ENCODE peak calls at places on chromosomes 6 and 20, in four cellular contexts. C, S, D and F are unnamed samples.
A peak's percentile ranks its signal among the peaks of the same experiment; 100 is the strongest.

GRCh38 chr6:23688650-23689049 is 437.4 kb upstream of the NRSN1 start:
- DNase-seq in C (no peak), S (no peak), D (no peak), F (no peak)

GRCh38 chr20:23608251-23608846 is 2.6 kb upstream of the CST9 start:
- DNase-seq in C (no peak), S (no peak), D (no peak), F (no peak)

GRCh38 chr6:70651326-70651905 is 16.3 kb upstream of the SMAP1 start:
- DNase-seq in C (no peak), S (no peak), D (no peak), F (no peak)

GRCh38 chr6:34529665-34530327 is 26.3 kb downstream of the SPDEF start:
- DNase-seq in C (no peak), S (no peak), D (no peak), F (no peak)

GRCh38 chr6:154247119-154247814 is 109.3 kb downstream of the IPCEF1 start:
- DNase-seq in C (no peak), S (no peak), D (no peak), F (no peak)

GRCh38 chr20:1373036-1373435 is 19.8 kb downstream of the FKBP1A start:
- DNase-seq in C (no peak), S (no peak), D (no peak), F (no peak)

GRCh38 chr6:154154389-154154967 is 115.4 kb downstream of the OPRM1 start:
- DNase-seq in C (peak; percentile 26), S (peak; percentile 59), D (peak; percentile 41), F (no peak)

GRCh38 chr6:12593720-12594540 is 122.6 kb upstream of the PHACTR1 start:
- DNase-seq in C (no peak), S (no peak), D (no peak), F (no peak)

GRCh38 chr20:58028123-58028522 is 200.3 kb downstream of the ANKRD60 start:
- DNase-seq in C (no peak), S (no peak), D (no peak), F (no peak)

GRCh38 chr20:58194176-58194796 is 34.2 kb downstream of the ANKRD60 start:
- DNase-seq in C (no peak), S (peak; percentile 12), D (no peak), F (no peak)

GRCh38 chr20:16257813-16258430 is 315.3 kb downstream of the KIF16B start:
- DNase-seq in C (no peak), S (no peak), D (no peak), F (no peak)

GRCh38 chr20:8094845-8095244 is 37.2 kb upstream of the PLCB1 start:
- DNase-seq in C (no peak), S (peak; percentile 34), D (peak; percentile 82), F (peak; percentile 53)

GRCh38 chr20:37519508-37520416 is 1.3 kb upstream of the NNAT start:
- DNase-seq in C (no peak), S (no peak), D (no peak), F (no peak)

GRCh38 chr20:17442588-17442987 is 88.6 kb downstream of the BFSP1 start:
- DNase-seq in C (no peak), S (no peak), D (no peak), F (no peak)
- TF ChIP-seq CTCF in C (no peak), S (no peak), D (no peak), F (peak; percentile 10)

DNA sequence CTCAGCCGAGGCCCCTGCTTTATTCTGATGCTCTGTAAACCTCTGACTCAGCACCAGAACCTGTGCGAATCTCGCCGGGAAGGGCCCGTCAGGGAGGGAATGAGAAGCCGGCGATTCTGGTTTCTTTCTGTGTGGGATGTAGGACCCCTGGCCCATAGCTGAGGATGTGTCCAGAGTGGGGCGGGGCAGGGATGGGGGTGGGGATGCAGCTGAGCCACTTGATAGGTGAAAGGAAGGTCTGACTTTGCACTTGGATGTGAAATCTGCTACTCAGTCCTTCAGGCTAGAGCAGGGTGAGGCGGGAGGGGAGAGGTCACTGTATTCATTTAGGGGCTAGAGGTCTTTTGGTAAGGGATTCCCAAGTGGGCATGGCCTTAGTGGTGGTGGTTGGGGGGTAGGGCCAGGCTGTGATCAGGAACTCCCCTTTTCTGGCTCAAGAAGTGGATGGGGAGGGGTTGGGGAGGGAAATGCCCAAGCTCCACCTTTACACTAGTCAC is 2.3 kb downstream of the TOX2 start:
- DNase-seq in C (no peak), S (peak; percentile 42), D (no peak), F (no peak)
- H3K4me3 ChIP-seq in C (peak overlapping the region; percentile 67), S (peak overlapping the region; percentile 73), D (peak overlapping the region; percentile 62), F (peak overlapping the region; percentile 53)

GRCh38 chr20:50460608-50461268 is 49.4 kb upstream of the PTPN1 start:
- DNase-seq in C (no peak), S (peak; percentile 59), D (peak; percentile 75), F (no peak)
- TF ChIP-seq CTCF in C (peak; percentile 90), S (peak; percentile 92), D (peak; percentile 88), F (peak; percentile 95)

DNA sequence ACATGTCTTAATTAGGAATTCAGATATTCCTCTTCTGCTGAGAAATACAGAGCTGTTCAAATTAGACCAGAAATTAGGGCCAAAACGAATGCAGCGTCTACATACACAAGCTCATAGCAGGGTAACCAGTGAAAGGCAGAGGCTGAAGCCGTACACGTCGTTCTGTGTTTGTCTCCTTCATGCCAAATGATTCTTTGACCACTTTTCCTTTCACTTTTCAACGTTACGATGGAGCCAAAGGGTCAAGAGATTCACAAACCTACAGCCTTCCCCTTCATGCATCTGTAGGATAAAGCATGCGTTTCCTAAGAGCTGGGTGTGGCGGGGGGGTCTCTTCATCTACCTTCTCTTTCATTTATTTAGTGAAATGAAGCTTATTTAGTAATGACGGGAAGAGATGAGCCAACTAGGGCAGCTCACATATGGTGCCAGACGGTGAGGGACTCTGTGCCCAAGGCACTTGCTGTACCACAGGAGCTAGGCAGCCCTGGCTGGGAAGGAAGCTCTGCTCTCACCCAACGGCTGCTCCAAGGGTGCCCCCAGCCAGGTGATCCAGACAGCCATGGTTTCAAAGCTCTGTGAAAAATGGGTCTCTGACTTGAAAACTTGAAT is 178.0 kb downstream of the ATXN1 start:
- DNase-seq in C (no peak), S (no peak), D (no peak), F (no peak)
- H3K4me3 ChIP-seq in C (no peak overlapping the region), S (no peak overlapping the region), D (no peak overlapping the region), F (no peak overlapping the region)

DNA sequence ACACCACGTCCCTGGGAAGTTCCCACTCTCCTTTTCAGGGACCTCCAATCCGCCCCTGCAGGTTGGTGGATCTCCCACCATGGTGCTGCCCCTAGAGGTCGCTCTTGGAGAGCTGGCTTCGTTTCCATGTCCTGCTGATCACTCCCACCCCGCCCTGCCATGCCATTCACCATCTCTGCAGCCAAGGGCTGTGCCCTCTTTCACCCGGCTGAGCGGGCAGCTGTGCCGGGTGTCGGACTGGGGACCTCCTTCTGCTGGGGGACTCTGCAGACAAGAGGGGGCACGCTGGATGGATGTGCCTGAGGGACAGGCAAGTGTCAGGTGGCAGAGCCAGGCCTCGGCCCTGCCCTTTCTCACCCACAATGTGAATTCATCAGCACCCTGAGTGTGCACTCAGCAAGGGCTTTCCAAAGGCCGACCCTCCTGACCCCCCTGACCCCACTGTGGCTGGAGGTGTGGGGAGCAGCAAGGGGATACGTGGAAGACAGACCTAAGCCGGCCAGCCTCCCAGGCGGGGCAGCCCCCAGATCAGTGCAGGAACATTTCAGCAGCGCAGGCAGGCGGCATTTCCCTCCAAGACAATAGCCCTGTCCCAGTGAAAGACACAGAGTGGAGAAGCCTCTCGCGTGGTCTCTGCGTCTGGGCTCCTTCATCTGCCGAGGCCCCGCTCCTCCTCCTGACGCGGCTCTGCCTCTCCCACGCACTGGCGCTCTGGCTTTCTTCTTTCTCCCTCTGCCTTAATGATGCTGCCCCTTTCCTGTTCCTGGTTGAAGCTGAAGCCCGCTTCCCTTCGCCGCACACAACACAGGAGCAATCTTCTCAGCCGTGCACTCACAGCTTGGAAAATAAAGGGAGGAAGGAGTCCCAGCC is 347.2 kb downstream of the CDH4 start:
- DNase-seq in C (no peak), S (no peak), D (no peak), F (no peak)
- TF ChIP-seq CTCF in C (no peak), S (no peak), D (no peak), F (no peak)

DNA sequence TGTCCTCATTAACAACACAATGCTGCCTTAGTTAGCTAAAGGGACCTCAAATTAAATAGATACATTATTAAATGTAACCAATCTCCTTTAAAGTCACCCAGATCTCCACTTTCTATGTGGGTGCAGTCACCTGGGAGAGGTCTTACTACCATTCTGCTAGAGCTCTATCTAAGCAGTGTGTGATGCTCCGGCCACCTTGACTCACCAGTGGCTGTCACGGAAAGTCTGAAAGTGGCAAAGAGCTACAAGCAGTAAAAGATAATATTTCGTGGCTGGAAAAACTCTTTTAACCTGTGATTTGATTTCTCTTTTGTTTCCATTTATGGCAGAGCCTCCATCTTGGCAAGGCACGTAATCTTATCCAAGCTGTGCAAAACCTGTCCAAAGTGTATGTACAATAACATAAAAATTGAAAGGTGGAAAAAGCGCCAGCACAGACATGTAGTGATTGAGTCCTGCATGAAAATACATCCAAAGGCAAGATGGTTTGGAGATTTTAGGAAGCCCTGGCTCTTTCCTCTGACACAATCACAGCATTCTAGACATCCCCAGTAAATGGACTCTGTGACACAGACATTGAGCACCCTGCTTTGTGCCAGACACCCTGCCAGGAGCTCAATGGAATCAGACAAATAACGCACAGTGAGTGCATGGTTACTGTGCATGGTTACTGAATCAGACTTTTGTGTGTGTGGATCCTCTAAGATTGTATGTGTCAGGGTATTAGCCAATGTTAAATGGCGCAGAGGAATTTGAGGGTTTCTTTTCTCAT is 116.6 kb downstream of the ADAT2 start:
- DNase-seq in C (no peak), S (no peak), D (no peak), F (no peak)
- H3K4me3 ChIP-seq in C (no peak overlapping the region), S (no peak overlapping the region), D (no peak overlapping the region), F (no peak overlapping the region)

DNA sequence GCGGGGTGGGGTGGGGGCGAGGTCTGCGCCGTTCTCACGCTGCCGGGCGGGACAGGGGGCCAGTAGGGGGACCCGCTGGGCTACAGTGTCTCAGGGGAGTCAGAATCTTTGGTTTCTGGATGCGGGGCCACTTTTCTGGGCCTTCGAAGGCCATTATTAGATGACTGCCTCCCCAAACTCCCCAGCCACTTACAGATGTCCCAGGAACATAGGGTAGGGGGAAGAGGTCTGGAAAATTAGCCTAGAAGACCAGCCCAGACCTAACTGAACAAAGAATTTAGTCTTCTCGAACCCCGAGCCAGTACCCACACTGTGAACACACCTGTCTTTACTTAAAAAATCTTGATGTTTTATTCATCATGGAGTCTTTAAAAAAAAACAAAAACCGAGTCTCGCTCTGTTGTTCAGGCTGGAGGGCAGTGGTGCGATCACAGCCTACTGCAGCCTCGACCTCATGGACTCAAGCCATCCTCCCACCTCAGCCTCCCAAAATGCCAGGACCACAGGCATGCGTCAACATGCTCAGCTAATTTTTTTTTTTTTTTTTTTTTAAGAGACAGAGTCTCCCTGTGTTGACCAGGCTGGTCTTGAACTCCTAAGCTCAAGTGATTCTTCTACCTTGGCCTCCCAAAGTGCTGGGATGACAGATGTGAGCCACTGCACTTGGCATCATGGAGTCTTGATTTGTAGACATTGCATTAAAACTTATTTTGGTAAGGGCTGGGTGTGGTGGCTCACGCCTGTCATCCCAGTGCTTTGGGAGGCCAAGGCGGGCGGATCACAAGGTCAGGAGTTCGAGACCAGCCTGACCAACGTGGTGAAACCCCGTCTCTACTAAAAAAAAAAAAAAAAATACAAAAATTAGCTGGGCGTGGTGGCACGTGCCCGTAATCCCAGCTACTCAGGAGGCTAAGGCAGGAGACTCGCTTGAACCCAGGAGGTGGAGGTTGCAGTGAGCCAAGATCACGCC is 3.3 kb upstream of the SLC29A1 start:
- DNase-seq in C (no peak), S (no peak), D (no peak), F (no peak)
- TF ChIP-seq CTCF in C (no peak), S (no peak), D (no peak), F (no peak)

GRCh38 chr6:111485316-111485715 is 2.3 kb upstream of the REV3L start:
- DNase-seq in C (no peak), S (peak; percentile 39), D (no peak), F (no peak)
- H3K4me3 ChIP-seq in C (no peak overlapping the region), S (peak overlapping the region; percentile 87), D (no peak overlapping the region), F (no peak overlapping the region)